ENCODE peak calls at places on chromosome 15, in eight cellular contexts. Q is upper lobe of left lung; V is sciatic nerve; R is A549; O is HepG2; W is activated CD8-positive, alpha-beta T cell treated with anti-CD3 and anti-CD28 coated beads for 36 hours; B is K562; C is HCT116. L is an unnamed sample.

GRCh38 chr15:99169769-99170311 is 65.0 kb downstream of the SYNM start:
- ATAC-seq in R (no peak), W (no peak), O (no peak), V (peak), Q (no peak), B (no peak), C (no peak), L (no peak)

GRCh38 chr15:68774521-68775293 is 46.0 kb downstream of the ANP32A start:
- ATAC-seq in B (no peak), V (peak), C (no peak), R (no peak), Q (no peak), O (no peak), W (no peak), L (no peak)

GRCh38 chr15:41048397-41048796 is 67.7 kb downstream of the INO80 start:
- ATAC-seq in R (no peak), B (no peak), C (no peak), O (peak), V (no peak), Q (no peak), W (no peak), L (no peak)

GRCh38 chr15:63440756-63441155 is 59.1 kb upstream of the CA12 start:
- ATAC-seq in B (no peak), O (no peak), W (no peak), C (no peak), R (no peak), V (no peak), Q (no peak), L (no peak)

GRCh38 chr15:65365229-65365628 is 12.6 kb downstream of the IGDCC3 start:
- ATAC-seq in R (no peak), B (peak), V (no peak), C (no peak), W (no peak), O (peak), Q (peak), L (no peak)

GRCh38 chr15:68470049-68470738 is 38.2 kb upstream of the ITGA11 start:
- ATAC-seq in V (peak), B (peak), Q (peak), O (no peak), R (peak), W (no peak), C (no peak), L (no peak)

GRCh38 chr15:85607141-85607806 is 187.5 kb downstream of the KLHL25 start:
- ATAC-seq in V (no peak), W (peak), B (no peak), Q (no peak), C (no peak), O (no peak), R (peak), L (peak)

GRCh38 chr15:66956672-66957540 is 108.5 kb upstream of the SMAD3 start:
- ATAC-seq in B (no peak), C (peak), V (no peak), O (no peak), W (no peak), R (no peak), Q (peak), L (no peak)

GRCh38 chr15:52101542-52102340 is 10.8 kb downstream of the BCL2L10 start:
- ATAC-seq in R (no peak), Q (no peak), B (no peak), W (no peak), O (no peak), C (no peak), V (no peak), L (no peak)

GRCh38 chr15:83973816-83974215 is 261.8 kb upstream of the GOLGA6L4 start:
- ATAC-seq in B (peak), C (peak), R (peak), W (peak), O (peak), V (no peak), Q (no peak), L (no peak)

GRCh38 chr15:51335538-51335961 is 2.8 kb downstream of the CYP19A1 start:
- ATAC-seq in Q (no peak), C (no peak), B (no peak), O (no peak), W (no peak), R (no peak), V (no peak), L (peak)

GRCh38 chr15:91302588-91303439 is 202.8 kb downstream of the SV2B start:
- ATAC-seq in W (peak), O (peak), B (peak), C (peak), Q (peak), R (peak), V (peak), L (peak)

GRCh38 chr15:59221479-59221878 is 14.8 kb downstream of the LDHAL6B start:
- ATAC-seq in V (no peak), C (no peak), R (no peak), Q (no peak), O (no peak), W (no peak), B (no peak), L (no peak)

GRCh38 chr15:90261811-90262210 is 3.7 kb upstream of the NGRN start:
- ATAC-seq in O (no peak), W (no peak), V (no peak), R (no peak), B (no peak), Q (no peak), C (no peak), L (no peak)

GRCh38 chr15:81181220-81181619 is 15.5 kb upstream of the IL16 start:
- ATAC-seq in Q (no peak), O (no peak), C (no peak), W (no peak), B (no peak), R (no peak), V (no peak), L (no peak)